ENCODE peak calls at places on chromosomes 2 and 18, in nine cellular contexts. X, W, T, C, N, B, F, Z and V are unnamed samples.
A peak's percentile ranks its signal among the peaks of the same experiment; 100 is the strongest.

GRCh38 chr2:127398239-127398590 is 10.4 kb upstream of the MAP3K2 start:
- DNase-seq in Z (peak; percentile 87), T (peak; percentile 85), C (no peak), W (peak; percentile 85), N (peak; percentile 93), X (peak; percentile 91), B (peak; percentile 74), F (peak; percentile 60), V (no peak)

GRCh38 chr18:48314694-48315093 is 94.5 kb downstream of the ZBTB7C start:
- DNase-seq in W (no peak), X (no peak), C (no peak), B (no peak), T (no peak), F (no peak), Z (no peak), N (no peak), V (no peak)

GRCh38 chr18:73793386-73793785 is 354.2 kb downstream of the FBXO15 start:
- DNase-seq in X (peak; percentile 48), B (no peak), C (no peak), W (no peak), N (peak; percentile 75), T (no peak), Z (peak; percentile 75), F (no peak), V (no peak)

GRCh38 chr18:79517322-79517721 is 121.6 kb downstream of the NFATC1 start:
- DNase-seq in X (no peak), B (no peak), C (peak; percentile 43), N (no peak), W (no peak), T (no peak), Z (no peak), F (no peak), V (no peak)

GRCh38 chr2:42984081-42984480 is 191.7 kb upstream of the HAAO start:
- DNase-seq in Z (no peak), T (no peak), N (no peak), C (no peak), X (no peak), W (no peak), F (no peak), B (no peak), V (no peak)

GRCh38 chr18:51397347-51397962 is 200.0 kb upstream of the MEX3C start:
- DNase-seq in C (no peak), Z (no peak), F (no peak), T (no peak), X (no peak), W (no peak), N (no peak), B (no peak), V (no peak)

GRCh38 chr2:239688840-239689239 is 288.0 kb upstream of the HDAC4 start:
- DNase-seq in Z (no peak), W (no peak), F (no peak), N (no peak), C (no peak), T (no peak), X (no peak), B (no peak), V (no peak)

GRCh38 chr2:126650994-126651393 is 5.0 kb upstream of the GYPC start:
- DNase-seq in F (no peak), Z (no peak), W (peak; percentile 0), N (no peak), T (no peak), X (no peak), C (no peak), B (no peak), V (no peak)

GRCh38 chr2:222689322-222689721 is 17.9 kb downstream of the MOGAT1 start:
- DNase-seq in C (no peak), T (no peak), F (no peak), N (no peak), W (no peak), Z (no peak), X (no peak), B (no peak), V (no peak)

GRCh38 chr2:35787302-35788031 is 568.1 kb upstream of the CRIM1 start:
- DNase-seq in B (no peak), N (no peak), T (no peak), W (no peak), Z (no peak), X (no peak), C (no peak), F (no peak), V (no peak)

GRCh38 chr2:35785564-35785963 is 570.0 kb upstream of the CRIM1 start:
- DNase-seq in F (no peak), W (no peak), X (no peak), Z (no peak), T (no peak), N (no peak), B (no peak), C (no peak), V (no peak)

GRCh38 chr2:35788543-35788942 is 567.0 kb upstream of the CRIM1 start:
- DNase-seq in T (no peak), N (no peak), F (no peak), Z (no peak), C (no peak), X (no peak), B (no peak), W (no peak), V (no peak)

GRCh38 chr2:35794766-35795448 is 560.7 kb upstream of the CRIM1 start:
- DNase-seq in Z (no peak), N (no peak), B (no peak), X (no peak), F (no peak), C (no peak), T (no peak), W (no peak), V (no peak)

GRCh38 chr2:35790292-35790691 is 565.3 kb upstream of the CRIM1 start:
- DNase-seq in B (no peak), Z (no peak), F (no peak), N (no peak), T (no peak), C (no peak), X (no peak), W (no peak), V (no peak)
- H3K4me3 ChIP-seq in B (no peak overlapping the region), Z (no peak overlapping the region), F (no peak overlapping the region), N (no peak overlapping the region), T (no peak overlapping the region), C (no peak overlapping the region), X (no peak overlapping the region), W (no peak overlapping the region), V (no peak overlapping the region)

DNA sequence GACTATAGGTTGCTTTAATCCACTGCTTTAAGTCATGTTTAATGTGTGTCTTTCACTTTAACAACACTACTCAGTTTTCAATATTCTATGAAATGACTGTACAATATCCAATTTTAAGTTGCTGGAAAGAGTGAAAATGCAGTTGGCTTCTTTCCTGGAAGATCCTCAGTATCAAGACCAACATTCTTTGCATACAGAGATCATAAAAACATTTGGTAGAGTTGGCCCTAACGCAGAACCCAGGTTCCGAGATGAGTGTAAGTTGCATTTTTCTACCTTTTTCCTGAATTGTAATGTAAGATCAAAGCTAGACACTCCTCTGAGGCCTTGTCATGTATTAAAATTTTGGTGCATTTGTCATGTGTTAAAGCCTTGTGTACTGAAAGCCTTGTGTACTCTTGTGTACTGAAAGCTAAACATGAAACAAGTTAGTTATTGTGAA is 42.9 kb upstream of the TNFRSF11A start:
- DNase-seq in X (no peak), C (no peak), B (peak; percentile 27), T (no peak), F (no peak), W (no peak), Z (peak; percentile 82), N (peak; percentile 84), V (no peak)
- H3K4me3 ChIP-seq in X (no peak overlapping the region), C (no peak overlapping the region), B (no peak overlapping the region), T (no peak overlapping the region), F (no peak overlapping the region), W (no peak overlapping the region), Z (no peak overlapping the region), N (no peak overlapping the region), V (no peak overlapping the region)

GRCh38 chr2:104844813-104845551 is 8.9 kb upstream of the POU3F3 start:
- DNase-seq in F (no peak), C (no peak), X (no peak), B (no peak), W (no peak), N (no peak), Z (no peak), T (no peak), V (no peak)
- H3K4me3 ChIP-seq in F (no peak overlapping the region), C (no peak overlapping the region), X (no peak overlapping the region), B (no peak overlapping the region), W (no peak overlapping the region), N (no peak overlapping the region), Z (peak overlapping the region; percentile 14), T (no peak overlapping the region), V (peak overlapping the region; percentile 34)

GRCh38 chr2:104852161-104852689 is 1.7 kb upstream of the POU3F3 start:
- DNase-seq in C (no peak), T (peak; percentile 37), B (no peak), Z (no peak), X (no peak), W (no peak), F (no peak), N (no peak), V (no peak)
- H3K4me3 ChIP-seq in C (no peak overlapping the region), T (no peak overlapping the region), B (no peak overlapping the region), Z (peak overlapping the region; percentile 17), X (no peak overlapping the region), W (peak overlapping the region; percentile 30), F (peak overlapping the region; percentile 25), N (no peak overlapping the region), V (peak overlapping the region; percentile 64)

GRCh38 chr2:236862526-236862925 is 223.2 kb upstream of the COPS8 start:
- DNase-seq in Z (no peak), X (no peak), W (no peak), F (no peak), N (no peak), B (no peak), T (no peak), C (no peak), V (no peak)
- H3K4me3 ChIP-seq in Z (no peak overlapping the region), X (no peak overlapping the region), W (no peak overlapping the region), F (no peak overlapping the region), N (no peak overlapping the region), B (no peak overlapping the region), T (no peak overlapping the region), C (no peak overlapping the region), V (no peak overlapping the region)

GRCh38 chr2:160253440-160254296 is 53.6 kb upstream of the ITGB6 start:
- DNase-seq in Z (no peak), C (no peak), T (no peak), F (no peak), N (peak; percentile 43), X (peak; percentile 11), W (no peak), B (no peak), V (no peak)
- H3K4me3 ChIP-seq in Z (no peak overlapping the region), C (no peak overlapping the region), T (no peak overlapping the region), F (no peak overlapping the region), N (no peak overlapping the region), X (no peak overlapping the region), W (no peak overlapping the region), B (no peak overlapping the region), V (no peak overlapping the region)

DNA sequence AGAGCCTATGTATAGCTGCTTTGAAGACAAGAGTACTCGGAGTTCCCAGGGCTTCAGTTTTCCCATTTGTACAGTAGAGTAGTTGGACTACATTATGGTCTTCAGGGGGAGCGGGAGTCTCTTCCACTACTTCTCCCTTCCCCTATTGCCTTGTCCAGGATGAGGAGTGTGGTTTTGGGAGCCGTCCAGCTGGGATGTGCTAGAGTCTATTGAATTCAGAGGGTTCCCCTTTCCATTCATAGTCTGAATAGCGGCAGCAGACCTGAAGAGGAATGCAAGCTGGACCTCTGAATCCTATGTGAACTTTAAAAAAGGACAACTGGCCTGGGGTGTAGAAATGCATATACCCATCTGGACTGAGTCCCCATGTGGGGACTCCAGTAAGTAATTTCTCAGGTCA is 43.5 kb upstream of the EPG5 start:
- DNase-seq in X (no peak), B (no peak), T (no peak), Z (no peak), W (peak; percentile 6), N (no peak), F (no peak), C (no peak), V (no peak)
- H3K4me3 ChIP-seq in X (no peak overlapping the region), B (no peak overlapping the region), T (no peak overlapping the region), Z (no peak overlapping the region), W (no peak overlapping the region), N (no peak overlapping the region), F (no peak overlapping the region), C (no peak overlapping the region), V (no peak overlapping the region)

GRCh38 chr18:58241877-58242276 is 197.9 kb downstream of the NEDD4L start:
- DNase-seq in N (peak; percentile 93), B (no peak), T (no peak), X (no peak), F (no peak), Z (peak; percentile 86), C (no peak), W (no peak), V (no peak)
- H3K4me3 ChIP-seq in N (no peak overlapping the region), B (no peak overlapping the region), T (no peak overlapping the region), X (no peak overlapping the region), F (no peak overlapping the region), Z (no peak overlapping the region), C (no peak overlapping the region), W (no peak overlapping the region), V (no peak overlapping the region)